ENCODE peak calls at places on chromosomes 1 and 21, in nine cellular contexts. K is uterus, H is tibial nerve, F is adrenal gland, B is left ventricle myocardium inferior, Z is endodermal cell, J is breast epithelium, O is IMR-90, S is H1. G is an unnamed sample.

GRCh38 chr1:54302951-54303843 is 103.0 kb downstream of the SSBP3 start:
- DNase-seq in Z (no peak), K (no peak), S (no peak), H (no peak), F (no peak), B (no peak), J (no peak), O (no peak), G (no peak)

GRCh38 chr21:24941316-24942185 is 665.7 kb downstream of the MRPL39 start:
- DNase-seq in F (peak; percentile 8), K (no peak), H (no peak), J (no peak), O (no peak), Z (no peak), S (no peak), B (no peak), G (no peak)

GRCh38 chr1:62810420-62811274 is 26.7 kb downstream of the ATG4C start:
- DNase-seq in S (no peak), Z (no peak), F (no peak), H (no peak), B (no peak), O (no peak), K (no peak), J (no peak), G (no peak)

GRCh38 chr1:236471653-236472052 is 52.1 kb upstream of the LGALS8 start:
- DNase-seq in S (no peak), F (no peak), J (no peak), B (no peak), O (no peak), K (no peak), H (no peak), Z (peak; percentile 71), G (no peak)

GRCh38 chr1:159161719-159162026 is 9.7 kb upstream of the CADM3 start:
- DNase-seq in O (no peak), H (no peak), J (no peak), Z (no peak), F (no peak), S (no peak), K (no peak), B (no peak), G (no peak)

GRCh38 chr1:245788269-245788668 is 633.5 kb downstream of the KIF26B start:
- DNase-seq in F (no peak), Z (no peak), O (peak; percentile 98), S (no peak), J (no peak), B (no peak), K (peak; percentile 26), H (no peak), G (no peak)

GRCh38 chr1:215567491-215568286 is 585 bp downstream of the KCTD3 start:
- DNase-seq in H (no peak), B (peak; percentile 30), J (no peak), K (peak; percentile 28), S (peak; percentile 78), Z (peak; percentile 86), F (peak; percentile 57), O (peak; percentile 46), G (no peak)

GRCh38 chr1:242651817-242652216 is 127.3 kb upstream of the PLD5 start:
- DNase-seq in Z (peak; percentile 91), J (no peak), O (no peak), K (no peak), H (no peak), S (peak; percentile 83), F (no peak), B (no peak), G (no peak)

GRCh38 chr21:42187976-42188653 is 30.8 kb upstream of the ABCG1 start:
- DNase-seq in O (no peak), K (no peak), B (no peak), H (no peak), S (no peak), F (peak; percentile 55), Z (no peak), J (no peak), G (no peak)

GRCh38 chr21:37582613-37583012 is 216.0 kb downstream of the DYRK1A start:
- DNase-seq in Z (peak; percentile 55), S (no peak), K (peak; percentile 27), F (peak; percentile 62), B (no peak), O (peak; percentile 77), H (no peak), J (no peak), G (no peak)

GRCh38 chr1:117433943-117434342 is 66.7 kb downstream of the MAN1A2 start:
- DNase-seq in F (no peak), S (no peak), O (no peak), K (no peak), H (no peak), B (no peak), Z (no peak), J (no peak), G (no peak)

GRCh38 chr1:36765785-36766300 is 268.5 kb downstream of the GRIK3 start:
- DNase-seq in F (no peak), K (no peak), S (no peak), J (no peak), B (no peak), Z (peak; percentile 47), H (no peak), O (no peak), G (no peak)

GRCh38 chr1:58403894-58404293 is 142.6 kb downstream of the OMA1 start:
- DNase-seq in J (no peak), S (no peak), K (no peak), B (no peak), Z (no peak), F (no peak), O (no peak), H (no peak), G (no peak)

GRCh38 chr1:58399176-58399575 is 147.3 kb downstream of the OMA1 start:
- DNase-seq in J (no peak), Z (no peak), O (no peak), K (no peak), F (peak; percentile 20), S (peak; percentile 39), H (no peak), B (no peak), G (no peak)

GRCh38 chr1:58401991-58402390 is 144.5 kb downstream of the OMA1 start:
- DNase-seq in Z (no peak), O (no peak), S (peak; percentile 27), H (no peak), K (peak; percentile 20), B (no peak), J (no peak), F (no peak), G (no peak)

GRCh38 chr1:58398714-58399113 is 147.8 kb downstream of the OMA1 start:
- DNase-seq in F (no peak), H (no peak), S (peak; percentile 23), K (no peak), J (no peak), Z (no peak), O (no peak), B (no peak), G (no peak)

GRCh38 chr1:58402444-58402843 is 144.1 kb downstream of the OMA1 start:
- DNase-seq in Z (no peak), F (no peak), B (no peak), S (no peak), J (no peak), H (no peak), K (no peak), O (peak; percentile 26), G (no peak)
- H3K4me1 ChIP-seq in Z (no peaks in the 10 kb centered on the region), F (no peaks in the 10 kb centered on the region), B (peaks cover 22% of the 10 kb centered on the region), S (no peaks in the 10 kb centered on the region), J (no peaks in the 10 kb centered on the region), H (no peaks in the 10 kb centered on the region), K (no peaks in the 10 kb centered on the region), O (peaks cover 2% of the 10 kb centered on the region), G (no peaks in the 10 kb centered on the region)

GRCh38 chr1:14705824-14706223 is 107.3 kb downstream of the KAZN start:
- DNase-seq in F (no peak), K (no peak), H (no peak), O (no peak), Z (no peak), J (no peak), B (no peak), S (no peak), G (no peak)
- H3K9me3 ChIP-seq in F (no peaks in the 10 kb centered on the region), K (no peaks in the 10 kb centered on the region), H (peaks cover 13% of the 10 kb centered on the region), O (no peaks in the 10 kb centered on the region), Z (peaks cover 34% of the 10 kb centered on the region), J (no peaks in the 10 kb centered on the region), B (peaks cover 12% of the 10 kb centered on the region), S (peaks cover 19% of the 10 kb centered on the region), G (no peaks in the 10 kb centered on the region)

GRCh38 chr1:38918568-38918967 is 23.1 kb downstream of the RHBDL2 start:
- DNase-seq in S (no peak), O (no peak), Z (no peak), K (no peak), J (no peak), F (no peak), B (no peak), H (no peak), G (no peak)

GRCh38 chr1:38917337-38917736 is 24.3 kb downstream of the RHBDL2 start:
- DNase-seq in Z (no peak), K (no peak), F (no peak), S (no peak), B (no peak), O (no peak), J (no peak), H (no peak), G (no peak)

GRCh38 chr1:38917772-38918171 is 23.9 kb downstream of the RHBDL2 start:
- DNase-seq in B (no peak), S (no peak), F (no peak), J (no peak), Z (no peak), H (no peak), O (no peak), K (no peak), G (no peak)

GRCh38 chr1:38915352-38915948 is 26.2 kb downstream of the RHBDL2 start:
- DNase-seq in B (no peak), S (no peak), Z (no peak), H (no peak), F (no peak), K (no peak), J (no peak), O (peak; percentile 60), G (no peak)

DNA sequence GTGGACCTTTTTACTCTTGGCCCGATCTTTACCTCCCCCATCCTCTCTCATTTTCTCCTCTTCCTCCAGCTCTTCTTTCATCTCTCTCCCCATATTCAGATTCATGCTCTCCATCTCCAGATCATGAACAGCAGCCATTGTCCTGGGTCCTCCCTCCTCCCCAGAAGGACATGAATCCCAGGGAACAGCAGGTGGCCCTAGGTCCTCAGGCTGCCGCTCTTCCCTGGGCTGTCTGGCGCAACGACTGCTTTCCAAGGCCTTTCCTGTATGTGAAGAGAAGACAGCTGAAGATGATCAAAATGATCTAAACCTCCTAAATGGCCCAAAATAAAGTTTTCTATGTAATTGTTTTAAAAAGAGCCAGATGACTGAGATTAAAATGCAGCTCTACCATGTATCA is 22.6 kb downstream of the RHBDL2 start:
- DNase-seq in S (no peak), B (no peak), K (no peak), H (no peak), Z (no peak), O (no peak), F (peak; percentile 44), J (no peak), G (no peak)
- TF ChIP-seq CTCF in S (no peak), B (peak; percentile 21), K (no peak), H (no peak), Z (no peak), O (no peak), F (no peak), J (no peak), G (no peak)

DNA sequence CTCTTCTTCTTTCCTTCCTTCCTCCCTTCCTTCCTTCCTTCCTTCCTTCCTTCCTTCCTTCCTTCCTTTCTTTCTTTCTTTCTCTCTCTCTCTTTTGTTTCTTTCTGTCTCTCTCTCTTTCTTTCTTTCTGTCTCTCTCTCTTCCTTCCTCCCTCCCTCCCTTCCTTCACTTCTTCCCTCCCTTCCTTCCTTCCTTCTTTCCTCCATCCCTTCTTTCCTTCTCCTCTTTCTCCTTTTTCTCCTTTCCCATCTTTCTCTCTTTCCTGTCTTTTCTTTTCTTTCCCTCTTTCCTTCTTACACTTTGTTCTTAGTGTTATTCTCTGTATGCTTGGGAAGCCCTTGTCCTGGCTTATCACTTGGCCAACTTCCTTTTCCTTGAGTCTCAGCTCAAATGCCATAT is 72.5 kb upstream of the MPC2 start:
- DNase-seq in Z (no peak), S (no peak), H (no peak), B (no peak), F (no peak), K (no peak), J (no peak), O (no peak), G (no peak)
- H3K4me1 ChIP-seq in Z (no peaks in the 10 kb centered on the region), S (no peaks in the 10 kb centered on the region), H (no peaks in the 10 kb centered on the region), B (peaks cover 15% of the 10 kb centered on the region), F (no peaks in the 10 kb centered on the region), K (no peaks in the 10 kb centered on the region), J (no peaks in the 10 kb centered on the region), O (no peaks in the 10 kb centered on the region), G (no peaks in the 10 kb centered on the region)